ENCODE peak calls at places on chromosomes 16 and 17, in five cellular contexts. B, K, L, S and W are unnamed samples.

GRCh38 chr16:78705694-78706093 is 606.2 kb downstream of the WWOX start:
- DNase-seq in S (no peak), L (peak), B (no peak), K (peak), W (no peak)

GRCh38 chr16:88639231-88640038 is 1.1 kb downstream of the IL17C start:
- DNase-seq in S (peak), B (no peak), L (no peak), K (no peak), W (no peak)

GRCh38 chr16:1917665-1918111 is 527 bp downstream of the HS3ST6 start:
- DNase-seq in K (no peak), L (no peak), B (no peak), S (no peak), W (no peak)

GRCh38 chr16:57266531-57267268 is 17.8 kb downstream of the PLLP start:
- DNase-seq in B (no peak), K (no peak), S (no peak), L (peak), W (no peak)

GRCh38 chr17:28896884-28897768 is at the start of gene FLOT2:
- DNase-seq in B (peak), S (peak), L (peak), K (peak), W (peak)

GRCh38 chr16:80577485-80578280 is 36.9 kb downstream of the DYNLRB2 start:
- DNase-seq in B (no peak), K (no peak), L (no peak), S (no peak), W (no peak)

GRCh38 chr16:1301562-1301961 is 7.9 kb upstream of the UBE2I start:
- DNase-seq in K (no peak), B (no peak), S (no peak), L (no peak), W (no peak)

GRCh38 chr17:63838586-63839184 is 3.8 kb downstream of the SMARCD2 start:
- DNase-seq in S (peak), L (no peak), B (peak), K (no peak), W (no peak)

GRCh38 chr16:21167360-21167759 is 8.9 kb downstream of the LDAF1 start:
- DNase-seq in S (no peak), L (no peak), K (peak), B (no peak), W (no peak)

GRCh38 chr17:79735096-79735495 is 4.4 kb downstream of the ENPP7 start:
- DNase-seq in L (no peak), B (no peak), S (no peak), K (no peak), W (no peak)

GRCh38 chr16:78045865-78046581 is 23.7 kb downstream of the CLEC3A start:
- DNase-seq in K (peak), L (peak), S (peak), B (no peak), W (no peak)

GRCh38 chr17:34420900-34421299 is 57.9 kb upstream of the CCL1 start:
- DNase-seq in B (no peak), K (no peak), S (no peak), L (no peak), W (no peak)

GRCh38 chr16:83609178-83609577 is 198.6 kb upstream of the HSBP1 start:
- DNase-seq in L (no peak), K (no peak), B (no peak), S (no peak), W (no peak)

GRCh38 chr17:29283496-29283895 is 10.5 kb downstream of the NUFIP2 start:
- DNase-seq in S (no peak), B (no peak), L (no peak), K (peak), W (no peak)

GRCh38 chr17:57545836-57546305 is 199.2 kb downstream of the CCDC182 start:
- DNase-seq in L (no peak), B (peak), K (no peak), S (no peak), W (no peak)

GRCh38 chr17:27975146-27976011 is 67.1 kb upstream of the NLK start:
- DNase-seq in L (no peak), B (no peak), K (peak), S (no peak), W (no peak)

GRCh38 chr16:85995591-85996461 is 96.9 kb downstream of the IRF8 start:
- DNase-seq in K (no peak), L (peak), B (no peak), S (no peak), W (no peak)

GRCh38 chr17:68435876-68436842 is 21.1 kb downstream of the WIPI1 start:
- DNase-seq in S (peak), L (peak), K (peak), B (peak), W (peak)

GRCh38 chr17:43611230-43611969 is 50.3 kb downstream of the MEOX1 start:
- DNase-seq in L (no peak), S (no peak), B (no peak), K (no peak), W (no peak)

GRCh38 chr17:71325117-71325516 is 795.7 kb upstream of the SOX9 start:
- DNase-seq in B (no peak), K (no peak), L (no peak), S (no peak), W (no peak)

GRCh38 chr17:29827179-29827578 is 102.8 kb downstream of the SSH2 start:
- DNase-seq in L (no peak), S (no peak), B (no peak), K (no peak), W (no peak)

GRCh38 chr17:5115673-5116651 is at the start of gene USP6:
- DNase-seq in L (no peak), B (no peak), S (no peak), K (no peak), W (no peak)

GRCh38 chr16:77236063-77236511 is 36.9 kb downstream of the SYCE1L start:
- DNase-seq in K (peak), L (peak), S (peak), B (peak), W (peak)

GRCh38 chr16:57992084-57992483 is 8.4 kb downstream of the ZNF319 start:
- DNase-seq in B (no peak), S (peak), K (no peak), L (no peak), W (no peak)

GRCh38 chr16:89700649-89701424 is 668 bp downstream of the SPATA2L start:
- DNase-seq in S (peak), B (peak), K (peak), L (peak), W (peak)

GRCh38 chr17:22505660-22506059 is 813.3 kb downstream of the KCNJ18 start:
- DNase-seq in B (no peak), S (no peak), L (no peak), K (no peak), W (no peak)

GRCh38 chr16:68739964-68740627 is 3.0 kb downstream of the CDH1 start:
- DNase-seq in S (no peak), K (no peak), L (no peak), B (no peak), W (no peak)

GRCh38 chr17:80655588-80655987 is 111.0 kb downstream of the RPTOR start:
- DNase-seq in B (no peak), L (no peak), K (no peak), S (no peak), W (no peak)

GRCh38 chr16:9844361-9844760 is 337.9 kb downstream of the GRIN2A start:
- DNase-seq in B (no peak), L (no peak), S (no peak), K (peak), W (no peak)

GRCh38 chr16:149024-149675 is 3.3 kb upstream of the HBZ start:
- DNase-seq in B (no peak), K (peak), L (no peak), S (no peak), W (no peak)